ENCODE peak calls at places on chromosome 2, in six cellular contexts. Y is ACHN; B is AG20443; Q is GM19239; W is heart left ventricle; O is naive thymus-derived CD8-positive, alpha-beta T cell. A is an unnamed sample.

GRCh38 chr2:128408349-128409305 is 90.0 kb upstream of the HS6ST1 start:
- DNase-seq in Y (no peak), B (peak; percentile 88), Q (no peak), W (no peak), O (no peak), A (no peak)

GRCh38 chr2:84077504-84077903 is 381.6 kb downstream of the SUCLG1 start:
- DNase-seq in Y (peak; percentile 56), B (no peak), Q (no peak), W (no peak), O (no peak), A (peak; percentile 8)

GRCh38 chr2:26648516-26648915 is 7.3 kb upstream of the CIB4 start:
- DNase-seq in Y (no peak), B (no peak), Q (no peak), W (no peak), O (no peak), A (no peak)

GRCh38 chr2:60554649-60555065 is 1.2 kb upstream of the BCL11A start:
- DNase-seq in Y (no peak), B (no peak), Q (no peak), W (no peak), O (no peak), A (peak; percentile 48)

GRCh38 chr2:147712051-147712450 is 132.8 kb upstream of the ACVR2A start:
- DNase-seq in Y (no peak), B (no peak), Q (no peak), W (no peak), O (no peak), A (no peak)

GRCh38 chr2:136486115-136486514 is 279.2 kb upstream of the THSD7B start:
- DNase-seq in Y (no peak), B (no peak), Q (no peak), W (no peak), O (no peak), A (no peak)

GRCh38 chr2:30315391-30316055 is 84.2 kb downstream of the LBH start:
- DNase-seq in Y (no peak), B (no peak), Q (no peak), W (no peak), O (peak; percentile 29), A (no peak)

GRCh38 chr2:128196026-128196822 is 105.2 kb downstream of the UGGT1 start:
- DNase-seq in Y (no peak), B (no peak), Q (no peak), W (no peak), O (no peak), A (no peak)

GRCh38 chr2:233096006-233096405 is 35.9 kb downstream of the INPP5D start:
- DNase-seq in Y (no peak), B (no peak), Q (no peak), W (no peak), O (no peak), A (no peak)

A was measured in Caki2.